ENCODE peak calls at places on chromosomes 12 and 14, in eight cellular contexts. One of them, this sample, is unnamed.

GRCh38 chr14:96255501-96256366 is at the start of gene BDKRB1:
- DNase-seq in heart left ventricle: no peak
- DNase-seq in Karpas-422: no peak
- DNase-seq in mucosa of descending colon: no peak
- DNase-seq in heart right ventricle: no peak
- DNase-seq in esophagus squamous epithelium: no peak
- DNase-seq in endodermal cell: no peak
- DNase-seq in IMR-90: peak; percentile 96
- DNase-seq in this sample: no peak

GRCh38 chr14:30193791-30194407 is 266.3 kb upstream of the PRKD1 start:
- DNase-seq in heart left ventricle: no peak
- DNase-seq in Karpas-422: no peak
- DNase-seq in mucosa of descending colon: no peak
- DNase-seq in heart right ventricle: no peak
- DNase-seq in esophagus squamous epithelium: no peak
- DNase-seq in endodermal cell: no peak
- DNase-seq in IMR-90: peak; percentile 94
- DNase-seq in this sample: no peak

GRCh38 chr12:68532204-68532886 is 78.4 kb upstream of the RAP1B start:
- DNase-seq in heart left ventricle: no peak
- DNase-seq in Karpas-422: no peak
- DNase-seq in mucosa of descending colon: no peak
- DNase-seq in heart right ventricle: no peak
- DNase-seq in esophagus squamous epithelium: no peak
- DNase-seq in endodermal cell: no peak
- DNase-seq in IMR-90: no peak
- DNase-seq in this sample: no peak

GRCh38 chr12:100554608-100555077 is 18.8 kb upstream of the GAS2L3 start:
- DNase-seq in heart left ventricle: peak; percentile 43
- DNase-seq in Karpas-422: peak; percentile 82
- DNase-seq in mucosa of descending colon: no peak
- DNase-seq in heart right ventricle: peak; percentile 73
- DNase-seq in esophagus squamous epithelium: no peak
- DNase-seq in endodermal cell: peak; percentile 72
- DNase-seq in IMR-90: peak; percentile 90
- DNase-seq in this sample: peak; percentile 59

GRCh38 chr12:57134949-57135348 is 6.7 kb downstream of the LRP1 start:
- DNase-seq in heart left ventricle: no peak
- DNase-seq in Karpas-422: no peak
- DNase-seq in mucosa of descending colon: no peak
- DNase-seq in heart right ventricle: no peak
- DNase-seq in esophagus squamous epithelium: no peak
- DNase-seq in endodermal cell: peak; percentile 66
- DNase-seq in IMR-90: no peak
- DNase-seq in this sample: no peak

GRCh38 chr12:111407371-111408115 is 1.8 kb downstream of the SH2B3 start:
- DNase-seq in heart left ventricle: no peak
- DNase-seq in Karpas-422: no peak
- DNase-seq in mucosa of descending colon: no peak
- DNase-seq in heart right ventricle: no peak
- DNase-seq in esophagus squamous epithelium: no peak
- DNase-seq in endodermal cell: peak; percentile 75
- DNase-seq in IMR-90: no peak
- DNase-seq in this sample: no peak

GRCh38 chr12:27627123-27627835 is 69.0 kb upstream of the REP15 start:
- DNase-seq in heart left ventricle: no peak
- DNase-seq in Karpas-422: no peak
- DNase-seq in mucosa of descending colon: no peak
- DNase-seq in heart right ventricle: no peak
- DNase-seq in esophagus squamous epithelium: no peak
- DNase-seq in endodermal cell: no peak
- DNase-seq in IMR-90: peak; percentile 79
- DNase-seq in this sample: peak; percentile 47

GRCh38 chr12:79897617-79898016 is 37.3 kb downstream of the PPP1R12A start:
- DNase-seq in heart left ventricle: no peak
- DNase-seq in Karpas-422: no peak
- DNase-seq in mucosa of descending colon: no peak
- DNase-seq in heart right ventricle: no peak
- DNase-seq in esophagus squamous epithelium: no peak
- DNase-seq in endodermal cell: no peak
- DNase-seq in IMR-90: peak; percentile 95
- DNase-seq in this sample: no peak

GRCh38 chr12:91627225-91627624 is 444.6 kb upstream of the DCN start:
- DNase-seq in heart left ventricle: no peak
- DNase-seq in Karpas-422: no peak
- DNase-seq in mucosa of descending colon: no peak
- DNase-seq in heart right ventricle: no peak
- DNase-seq in esophagus squamous epithelium: no peak
- DNase-seq in endodermal cell: no peak
- DNase-seq in IMR-90: no peak
- DNase-seq in this sample: no peak

GRCh38 chr12:28497889-28498411 is 307.7 kb downstream of the CCDC91 start:
- DNase-seq in heart left ventricle: no peak
- DNase-seq in Karpas-422: peak; percentile 50
- DNase-seq in mucosa of descending colon: no peak
- DNase-seq in heart right ventricle: no peak
- DNase-seq in esophagus squamous epithelium: no peak
- DNase-seq in endodermal cell: no peak
- DNase-seq in IMR-90: peak; percentile 50
- DNase-seq in this sample: no peak

GRCh38 chr14:75418779-75419768 is 8.7 kb upstream of the JDP2 start:
- DNase-seq in heart left ventricle: no peak
- DNase-seq in Karpas-422: no peak
- DNase-seq in mucosa of descending colon: peak; percentile 76
- DNase-seq in heart right ventricle: no peak
- DNase-seq in esophagus squamous epithelium: no peak
- DNase-seq in endodermal cell: peak; percentile 95
- DNase-seq in IMR-90: no peak
- DNase-seq in this sample: no peak

GRCh38 chr12:46268349-46268616 is 560 bp downstream of the SLC38A1 start:
- DNase-seq in heart left ventricle: no peak
- DNase-seq in Karpas-422: no peak
- DNase-seq in mucosa of descending colon: no peak
- DNase-seq in heart right ventricle: no peak
- DNase-seq in esophagus squamous epithelium: no peak
- DNase-seq in endodermal cell: no peak
- DNase-seq in IMR-90: peak; percentile 19
- DNase-seq in this sample: no peak

GRCh38 chr12:46154221-46154975 is 114.4 kb downstream of the SLC38A1 start:
- DNase-seq in heart left ventricle: no peak
- DNase-seq in Karpas-422: no peak
- DNase-seq in mucosa of descending colon: no peak
- DNase-seq in heart right ventricle: no peak
- DNase-seq in esophagus squamous epithelium: no peak
- DNase-seq in endodermal cell: no peak
- DNase-seq in IMR-90: peak; percentile 81
- DNase-seq in this sample: no peak

GRCh38 chr14:64918216-64918615 is 4.0 kb downstream of the CHURC1 start:
- DNase-seq in heart left ventricle: no peak
- DNase-seq in Karpas-422: no peak
- DNase-seq in mucosa of descending colon: no peak
- DNase-seq in heart right ventricle: no peak
- DNase-seq in esophagus squamous epithelium: no peak
- DNase-seq in endodermal cell: no peak
- DNase-seq in IMR-90: no peak
- DNase-seq in this sample: no peak

GRCh38 chr12:6695313-6696045 is 5.1 kb downstream of the PIANP start:
- DNase-seq in heart left ventricle: no peak
- DNase-seq in Karpas-422: peak; percentile 80
- DNase-seq in mucosa of descending colon: no peak
- DNase-seq in heart right ventricle: no peak
- DNase-seq in esophagus squamous epithelium: no peak
- DNase-seq in endodermal cell: no peak
- DNase-seq in IMR-90: no peak
- DNase-seq in this sample: no peak

GRCh38 chr14:37698840-37699777 is 103.7 kb downstream of the TTC6 start:
- DNase-seq in heart left ventricle: no peak
- DNase-seq in Karpas-422: no peak
- DNase-seq in mucosa of descending colon: no peak
- DNase-seq in heart right ventricle: no peak
- DNase-seq in esophagus squamous epithelium: no peak
- DNase-seq in endodermal cell: no peak
- DNase-seq in IMR-90: no peak
- DNase-seq in this sample: no peak
- H3K4me1 ChIP-seq in heart left ventricle: no peaks in the 10 kb centered on the region
- H3K4me1 ChIP-seq in Karpas-422: peaks cover 18% of the 10 kb centered on the region
- H3K4me1 ChIP-seq in mucosa of descending colon: no peaks in the 10 kb centered on the region
- H3K4me1 ChIP-seq in heart right ventricle: no peaks in the 10 kb centered on the region
- H3K4me1 ChIP-seq in esophagus squamous epithelium: no peaks in the 10 kb centered on the region
- H3K4me1 ChIP-seq in endodermal cell: peaks cover 4% of the 10 kb centered on the region
- H3K4me1 ChIP-seq in IMR-90: no peaks in the 10 kb centered on the region
- H3K4me1 ChIP-seq in this sample: no peaks in the 10 kb centered on the region

DNA sequence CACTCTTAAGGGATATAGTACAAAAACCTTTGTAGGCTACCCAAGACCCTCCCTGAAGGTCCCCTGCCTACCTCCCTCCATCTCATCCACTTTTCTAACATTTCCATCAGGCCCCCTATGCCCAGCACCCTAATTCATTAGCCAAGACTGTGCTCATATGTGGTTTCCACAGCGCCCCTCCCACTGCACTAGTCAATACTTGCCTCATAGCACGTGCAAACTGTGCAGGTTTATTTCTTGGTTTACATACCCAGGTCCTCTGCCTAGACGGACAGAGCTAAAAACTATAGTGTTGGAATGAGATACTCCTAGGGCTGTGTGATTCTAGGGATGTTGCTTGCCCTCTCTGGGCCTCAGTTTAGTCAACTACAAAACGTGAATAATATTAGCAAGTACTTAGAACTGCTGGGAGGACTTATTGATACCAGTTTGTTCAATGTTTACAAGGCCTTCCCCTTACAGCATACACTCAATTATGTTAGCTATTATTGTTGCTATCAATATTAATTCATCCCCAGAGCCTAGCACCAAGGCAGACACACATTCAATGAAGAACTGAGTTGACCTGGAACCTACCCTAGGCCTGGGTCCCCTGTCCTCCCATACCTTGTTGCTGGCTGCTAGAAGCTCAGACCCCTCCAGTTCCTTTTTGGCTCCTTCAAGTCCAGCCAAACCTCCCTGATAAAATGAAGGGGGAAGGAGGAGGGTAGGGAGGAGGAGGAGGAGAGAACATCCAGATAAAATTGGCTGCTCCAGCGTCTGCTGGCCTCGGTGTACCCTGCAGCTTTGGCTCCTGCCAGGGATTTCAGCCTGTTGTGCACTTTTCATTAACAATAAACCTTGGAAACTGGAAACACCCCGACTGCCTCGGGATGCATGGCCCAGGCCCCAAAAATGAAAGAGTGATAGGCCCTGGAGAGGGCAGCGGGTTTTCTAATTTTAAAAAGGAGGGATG is 50.2 kb downstream of the NUAK1 start:
- DNase-seq in heart left ventricle: no peak
- DNase-seq in Karpas-422: no peak
- DNase-seq in mucosa of descending colon: no peak
- DNase-seq in heart right ventricle: no peak
- DNase-seq in esophagus squamous epithelium: no peak
- DNase-seq in endodermal cell: no peak
- DNase-seq in IMR-90: no peak
- DNase-seq in this sample: no peak
- H3K4me1 ChIP-seq in heart left ventricle: peaks cover 62% of the 10 kb centered on the region
- H3K4me1 ChIP-seq in Karpas-422: no peaks in the 10 kb centered on the region
- H3K4me1 ChIP-seq in mucosa of descending colon: no peaks in the 10 kb centered on the region
- H3K4me1 ChIP-seq in heart right ventricle: peaks cover 74% of the 10 kb centered on the region
- H3K4me1 ChIP-seq in esophagus squamous epithelium: peaks cover 62% of the 10 kb centered on the region
- H3K4me1 ChIP-seq in endodermal cell: peaks cover 12% of the 10 kb centered on the region
- H3K4me1 ChIP-seq in IMR-90: peaks cover 24% of the 10 kb centered on the region
- H3K4me1 ChIP-seq in this sample: peaks cover 9% of the 10 kb centered on the region

DNA sequence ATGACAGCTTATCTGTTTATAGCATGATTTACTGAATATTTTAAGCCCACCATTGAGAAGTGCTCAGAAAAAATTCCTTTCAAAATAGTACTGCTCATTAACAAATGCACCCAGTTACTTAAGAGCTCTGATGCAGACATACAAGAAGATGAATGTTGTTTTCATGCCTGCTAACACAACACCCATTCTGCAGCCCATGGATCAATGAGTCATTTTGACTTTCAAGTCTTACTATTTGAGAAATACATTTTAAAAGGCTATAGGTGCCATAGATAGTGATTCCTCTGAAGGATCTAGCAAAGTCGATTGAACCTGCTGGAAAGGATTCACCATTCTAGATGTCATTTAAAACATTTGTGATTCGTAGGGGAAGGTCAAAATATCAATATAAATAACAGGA is 85.1 kb upstream of the ADAMTS20 start:
- DNase-seq in heart left ventricle: no peak
- DNase-seq in Karpas-422: no peak
- DNase-seq in mucosa of descending colon: no peak
- DNase-seq in heart right ventricle: no peak
- DNase-seq in esophagus squamous epithelium: no peak
- DNase-seq in endodermal cell: no peak
- DNase-seq in IMR-90: no peak
- DNase-seq in this sample: no peak
- H3K4me1 ChIP-seq in heart left ventricle: no peaks in the 10 kb centered on the region
- H3K4me1 ChIP-seq in Karpas-422: no peaks in the 10 kb centered on the region
- H3K4me1 ChIP-seq in mucosa of descending colon: no peaks in the 10 kb centered on the region
- H3K4me1 ChIP-seq in heart right ventricle: no peaks in the 10 kb centered on the region
- H3K4me1 ChIP-seq in esophagus squamous epithelium: no peaks in the 10 kb centered on the region
- H3K4me1 ChIP-seq in endodermal cell: no peaks in the 10 kb centered on the region
- H3K4me1 ChIP-seq in IMR-90: no peaks in the 10 kb centered on the region
- H3K4me1 ChIP-seq in this sample: no peaks in the 10 kb centered on the region

GRCh38 chr12:47824198-47824597 is 4.5 kb upstream of the HDAC7 start:
- DNase-seq in heart left ventricle: no peak
- DNase-seq in Karpas-422: no peak
- DNase-seq in mucosa of descending colon: no peak
- DNase-seq in heart right ventricle: no peak
- DNase-seq in esophagus squamous epithelium: no peak
- DNase-seq in endodermal cell: no peak
- DNase-seq in IMR-90: no peak
- DNase-seq in this sample: no peak

GRCh38 chr12:47824629-47825028 is 4.9 kb upstream of the HDAC7 start:
- DNase-seq in heart left ventricle: no peak
- DNase-seq in Karpas-422: no peak
- DNase-seq in mucosa of descending colon: no peak
- DNase-seq in heart right ventricle: no peak
- DNase-seq in esophagus squamous epithelium: no peak
- DNase-seq in endodermal cell: no peak
- DNase-seq in IMR-90: no peak
- DNase-seq in this sample: no peak

GRCh38 chr12:47823422-47824086 is 3.9 kb upstream of the HDAC7 start:
- DNase-seq in heart left ventricle: no peak
- DNase-seq in Karpas-422: no peak
- DNase-seq in mucosa of descending colon: no peak
- DNase-seq in heart right ventricle: no peak
- DNase-seq in esophagus squamous epithelium: no peak
- DNase-seq in endodermal cell: no peak
- DNase-seq in IMR-90: no peak
- DNase-seq in this sample: no peak

GRCh38 chr12:47822863-47823262 is 3.2 kb upstream of the HDAC7 start:
- DNase-seq in heart left ventricle: no peak
- DNase-seq in Karpas-422: no peak
- DNase-seq in mucosa of descending colon: no peak
- DNase-seq in heart right ventricle: no peak
- DNase-seq in esophagus squamous epithelium: no peak
- DNase-seq in endodermal cell: no peak
- DNase-seq in IMR-90: no peak
- DNase-seq in this sample: no peak

DNA sequence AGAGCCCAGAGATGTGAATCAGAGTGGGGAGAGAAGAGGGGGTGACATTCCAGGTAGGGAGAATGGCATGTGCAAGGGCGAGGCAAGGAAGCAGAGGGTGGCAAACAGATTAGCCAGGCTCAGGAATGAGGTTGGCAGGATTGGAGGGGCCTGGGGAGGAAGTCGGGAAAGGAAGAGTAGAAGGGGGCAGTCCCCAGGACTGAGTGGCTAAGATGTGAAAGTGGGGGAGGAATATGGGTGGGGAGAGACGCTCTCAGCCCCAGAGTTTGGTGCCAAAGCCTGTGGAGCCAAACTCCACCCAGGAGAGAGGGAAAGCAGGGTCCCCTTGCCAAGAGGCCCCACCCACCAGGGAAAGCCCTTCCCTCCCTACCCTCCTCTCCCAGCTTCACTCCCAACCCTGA is 5.5 kb upstream of the HDAC7 start:
- DNase-seq in heart left ventricle: no peak
- DNase-seq in Karpas-422: no peak
- DNase-seq in mucosa of descending colon: no peak
- DNase-seq in heart right ventricle: no peak
- DNase-seq in esophagus squamous epithelium: no peak
- DNase-seq in endodermal cell: no peak
- DNase-seq in IMR-90: no peak
- DNase-seq in this sample: no peak
- H3K4me1 ChIP-seq in heart left ventricle: peaks cover 82% of the 10 kb centered on the region
- H3K4me1 ChIP-seq in Karpas-422: peaks cover 22% of the 10 kb centered on the region
- H3K4me1 ChIP-seq in mucosa of descending colon: peaks cover 35% of the 10 kb centered on the region
- H3K4me1 ChIP-seq in heart right ventricle: peaks cover 82% of the 10 kb centered on the region
- H3K4me1 ChIP-seq in esophagus squamous epithelium: peaks cover 100% of the 10 kb centered on the region
- H3K4me1 ChIP-seq in endodermal cell: peaks cover 13% of the 10 kb centered on the region
- H3K4me1 ChIP-seq in IMR-90: peaks cover 31% of the 10 kb centered on the region
- H3K4me1 ChIP-seq in this sample: peaks cover 72% of the 10 kb centered on the region

This sample was measured in adrenal gland.